ENCODE peak calls at places on chromosome 11, in eight cellular contexts. C is sigmoid colon, F is stomach, I is Peyer's patch, B is AG10803, W is left ventricle myocardium inferior, L is pancreas, D is adrenal gland. P is an unnamed sample.

GRCh38 chr11:72588656-72589410 is 85.4 kb downstream of the PDE2A start:
- DNase-seq in C (peak; percentile 26), F (no peak), I (no peak), B (no peak), W (no peak), L (no peak), D (no peak), P (peak; percentile 61)

GRCh38 chr11:1829039-1829820 is 5.6 kb upstream of the SYT8 start:
- DNase-seq in C (no peak), F (no peak), I (peak; percentile 39), B (peak; percentile 80), W (no peak), L (peak; percentile 35), D (no peak), P (peak; percentile 99)

GRCh38 chr11:35087648-35088047 is 51.3 kb upstream of the CD44 start:
- DNase-seq in C (no peak), F (no peak), I (no peak), B (peak; percentile 78), W (no peak), L (no peak), D (no peak), P (peak; percentile 72)

GRCh38 chr11:32658639-32659406 is 75.2 kb downstream of the EIF3M start:
- DNase-seq in C (no peak), F (no peak), I (no peak), B (no peak), W (no peak), L (no peak), D (no peak), P (no peak)

GRCh38 chr11:45158210-45158644 is 11.8 kb downstream of the PRDM11 start:
- DNase-seq in C (peak; percentile 72), F (no peak), I (no peak), B (no peak), W (no peak), L (no peak), D (no peak), P (peak; percentile 59)

GRCh38 chr11:58914821-58915543 is 24.3 kb upstream of the GLYATL1 start:
- DNase-seq in C (no peak), F (no peak), I (no peak), B (no peak), W (no peak), L (no peak), D (no peak), P (peak; percentile 63)

GRCh38 chr11:120985718-120986569 is 38.0 kb upstream of the TBCEL start:
- DNase-seq in C (peak; percentile 69), F (peak; percentile 58), I (peak; percentile 54), B (peak; percentile 45), W (peak; percentile 24), L (peak; percentile 49), D (peak; percentile 81), P (peak; percentile 91)

GRCh38 chr11:10514210-10514609 is 26.8 kb downstream of the RNF141 start:
- DNase-seq in C (no peak), F (no peak), I (no peak), B (peak; percentile 31), W (no peak), L (no peak), D (no peak), P (no peak)

GRCh38 chr11:101444164-101444563 is 139.6 kb downstream of the TRPC6 start:
- DNase-seq in C (no peak), F (peak; percentile 72), I (no peak), B (no peak), W (no peak), L (no peak), D (peak; percentile 54), P (no peak)

GRCh38 chr11:22193348-22194051 is 615 bp downstream of the ANO5 start:
- DNase-seq in C (peak; percentile 64), F (peak; percentile 26), I (peak; percentile 47), B (no peak), W (peak; percentile 22), L (peak; percentile 39), D (peak; percentile 23), P (peak; percentile 76)

GRCh38 chr11:134372961-134373360 is 39.1 kb downstream of the B3GAT1 start:
- DNase-seq in C (peak; percentile 36), F (no peak), I (no peak), B (no peak), W (no peak), L (peak; percentile 15), D (no peak), P (peak; percentile 50)

GRCh38 chr11:107562647-107563208 is 2.8 kb downstream of the ALKBH8 start:
- DNase-seq in C (no peak), F (no peak), I (no peak), B (peak; percentile 53), W (no peak), L (no peak), D (no peak), P (no peak)

GRCh38 chr11:20647976-20648565 is 21.3 kb upstream of the NELL1 start:
- DNase-seq in C (no peak), F (peak; percentile 36), I (peak; percentile 59), B (peak; percentile 39), W (no peak), L (no peak), D (peak; percentile 59), P (peak; percentile 89)

DNA sequence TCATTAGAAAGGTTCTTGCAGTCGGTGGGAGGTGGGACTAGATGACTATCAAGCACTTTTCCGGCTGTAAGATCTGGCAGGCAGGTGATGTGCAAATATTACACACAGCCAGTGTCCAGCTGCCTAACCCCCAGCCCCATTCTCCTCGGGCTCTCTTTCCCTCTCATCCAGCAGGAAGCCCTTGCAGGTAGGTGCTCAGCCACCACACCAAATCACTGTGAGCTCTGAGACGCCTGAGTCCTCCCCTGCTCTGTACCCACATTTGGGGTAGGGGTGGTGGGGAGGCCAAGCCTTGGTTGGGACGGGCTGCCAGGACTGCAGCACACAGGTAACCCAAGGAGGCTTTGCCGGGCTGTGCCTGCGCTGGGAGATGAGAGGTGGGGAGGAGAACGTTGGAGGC is 601 bp downstream of the ART5 start:
- DNase-seq in C (no peak), F (no peak), I (no peak), B (no peak), W (no peak), L (peak; percentile 26), D (no peak), P (peak; percentile 66)
- H3K4me3 ChIP-seq in C (no peak overlapping the region), F (no peak overlapping the region), I (no peak overlapping the region), B (no peak overlapping the region), W (no peak overlapping the region), L (no peak overlapping the region), D (no peak overlapping the region), P (no peak overlapping the region)

DNA sequence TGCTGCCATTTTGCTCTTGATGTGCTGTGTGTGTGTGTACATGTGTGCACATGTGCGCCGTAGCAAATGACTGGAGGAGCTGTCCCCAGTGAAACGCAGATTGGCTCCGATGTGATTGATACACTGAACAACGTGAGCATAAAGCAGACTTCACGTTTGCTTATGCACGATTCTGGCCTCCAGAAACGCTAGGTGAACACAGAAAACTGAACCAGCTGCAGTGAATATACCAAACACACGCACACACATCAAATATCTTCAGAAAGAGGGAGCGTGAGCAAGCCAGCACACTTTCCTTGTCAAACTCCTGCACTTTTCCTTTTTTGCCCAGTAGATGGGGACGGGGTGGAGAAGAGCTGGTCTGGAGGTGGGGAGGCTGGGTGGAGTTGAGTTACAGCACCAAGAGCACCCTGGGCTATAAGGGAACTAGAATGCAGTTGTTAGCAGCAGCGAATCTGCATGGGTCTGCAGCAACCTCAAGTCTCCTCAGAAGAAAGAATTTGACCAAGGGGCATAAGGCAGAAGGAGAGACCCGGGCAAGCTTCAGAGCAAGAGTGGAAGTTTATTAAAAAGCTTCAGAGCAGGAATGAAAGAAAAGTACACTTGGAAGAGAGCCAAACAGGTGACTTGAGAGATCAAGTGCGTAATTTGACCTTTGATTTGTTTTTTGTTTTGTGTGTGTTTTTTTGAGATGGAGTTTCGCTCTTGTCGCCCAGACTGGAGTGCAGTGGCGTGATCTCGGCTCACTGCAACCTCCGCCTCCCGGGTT is 77.8 kb upstream of the CADM1 start:
- DNase-seq in C (no peak), F (no peak), I (no peak), B (peak; percentile 4), W (no peak), L (no peak), D (no peak), P (no peak)
- TF ChIP-seq CTCF in C (no peak), F (no peak), I (no peak), B (peak; percentile 13), W (no peak), L (no peak), D (no peak), P (no peak)

DNA sequence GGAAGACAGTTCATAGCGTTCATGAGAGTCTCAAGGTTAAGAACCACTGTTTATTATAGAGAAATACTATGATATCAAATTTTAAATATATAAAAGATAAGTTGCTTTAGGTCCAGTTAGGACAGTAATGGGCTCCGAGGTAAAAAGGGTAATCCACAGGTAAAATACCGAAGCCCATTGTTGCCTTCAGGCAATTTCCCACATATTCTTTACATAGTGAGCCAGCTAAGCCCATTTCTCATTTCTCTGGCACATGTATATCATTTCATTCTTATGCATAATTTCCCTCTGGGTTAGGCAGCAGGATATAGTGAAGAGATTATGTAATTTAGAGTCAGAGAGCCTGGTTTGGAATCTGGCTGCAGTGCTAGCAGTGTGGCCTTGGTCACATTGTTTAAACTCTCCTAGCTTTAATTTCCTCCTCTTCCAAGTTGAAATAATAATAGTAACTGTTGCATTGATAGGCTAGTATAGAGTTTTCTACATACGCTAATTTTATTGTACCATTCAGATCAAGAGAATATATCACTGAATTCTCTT is 7.6 kb upstream of the POU2AF1 start:
- DNase-seq in C (no peak), F (no peak), I (no peak), B (no peak), W (no peak), L (no peak), D (no peak), P (no peak)
- H3K4me3 ChIP-seq in C (no peak overlapping the region), F (no peak overlapping the region), I (no peak overlapping the region), B (no peak overlapping the region), W (no peak overlapping the region), L (no peak overlapping the region), D (no peak overlapping the region), P (no peak overlapping the region)

GRCh38 chr11:12540913-12541587 is 133.2 kb upstream of the TEAD1 start:
- DNase-seq in C (peak; percentile 83), F (no peak), I (no peak), B (peak; percentile 96), W (no peak), L (no peak), D (peak; percentile 41), P (peak; percentile 95)
- TF ChIP-seq CTCF in C (no peak), F (no peak), I (no peak), B (peak; percentile 76), W (peak; percentile 25), L (no peak), D (peak; percentile 26), P (peak; percentile 56)